ENCODE peak calls at places on chromosomes 11 and 22, in four cellular contexts. C, Z, T and D are unnamed samples.
A peak's percentile ranks its signal among the peaks of the same experiment; 100 is the strongest.

GRCh38 chr11:83285771-83286528 is at the start of gene CCDC90B:
- DNase-seq in C (peak; percentile 95), Z (peak; percentile 96), T (peak; percentile 88), D (peak; percentile 98)

GRCh38 chr11:45615182-45615792 is 50.1 kb downstream of the CHST1 start:
- DNase-seq in C (no peak), Z (no peak), T (peak; percentile 44), D (no peak)

GRCh38 chr11:116169776-116170175 is 603.0 kb downstream of the BUD13 start:
- DNase-seq in C (no peak), Z (no peak), T (no peak), D (no peak)

GRCh38 chr22:22193923-22194322 is 50.7 kb upstream of the VPREB1 start:
- DNase-seq in C (no peak), Z (no peak), T (no peak), D (no peak)

GRCh38 chr11:60924906-60925684 is 835 bp downstream of the TMEM132A start:
- DNase-seq in C (no peak), Z (no peak), T (no peak), D (no peak)

GRCh38 chr11:43632171-43632570 is 48.4 kb upstream of the HSD17B12 start:
- DNase-seq in C (no peak), Z (no peak), T (no peak), D (no peak)

GRCh38 chr11:114080219-114080618 is 20.7 kb downstream of the ZBTB16 start:
- DNase-seq in C (no peak), Z (no peak), T (no peak), D (no peak)

GRCh38 chr22:40021401-40022000 is 26.7 kb downstream of the FAM83F start:
- DNase-seq in C (no peak), Z (no peak), T (no peak), D (no peak)

GRCh38 chr22:20524004-20524481 is 16.6 kb downstream of the MED15 start:
- DNase-seq in C (peak; percentile 85), Z (peak; percentile 68), T (no peak), D (no peak)

GRCh38 chr22:41925783-41926460 is 684 bp downstream of the TNFRSF13C start:
- DNase-seq in C (peak; percentile 45), Z (no peak), T (peak; percentile 95), D (peak; percentile 43)

GRCh38 chr22:43823353-43823908 is 11.3 kb upstream of the EFCAB6 start:
- DNase-seq in C (peak; percentile 61), Z (no peak), T (peak; percentile 50), D (no peak)

GRCh38 chr11:32385998-32386397 is 49.3 kb downstream of the WT1 start:
- DNase-seq in C (peak; percentile 17), Z (no peak), T (no peak), D (peak; percentile 18)

GRCh38 chr11:105054723-105055492 is 9.8 kb upstream of the CARD16 start:
- DNase-seq in C (no peak), Z (no peak), T (no peak), D (no peak)

GRCh38 chr11:12962306-12962705 is 46.8 kb upstream of the RASSF10 start:
- DNase-seq in C (no peak), Z (no peak), T (no peak), D (no peak)

GRCh38 chr22:22681221-22681739 is 36.9 kb downstream of the GGTLC2 start:
- DNase-seq in C (no peak), Z (no peak), T (no peak), D (no peak)

DNA sequence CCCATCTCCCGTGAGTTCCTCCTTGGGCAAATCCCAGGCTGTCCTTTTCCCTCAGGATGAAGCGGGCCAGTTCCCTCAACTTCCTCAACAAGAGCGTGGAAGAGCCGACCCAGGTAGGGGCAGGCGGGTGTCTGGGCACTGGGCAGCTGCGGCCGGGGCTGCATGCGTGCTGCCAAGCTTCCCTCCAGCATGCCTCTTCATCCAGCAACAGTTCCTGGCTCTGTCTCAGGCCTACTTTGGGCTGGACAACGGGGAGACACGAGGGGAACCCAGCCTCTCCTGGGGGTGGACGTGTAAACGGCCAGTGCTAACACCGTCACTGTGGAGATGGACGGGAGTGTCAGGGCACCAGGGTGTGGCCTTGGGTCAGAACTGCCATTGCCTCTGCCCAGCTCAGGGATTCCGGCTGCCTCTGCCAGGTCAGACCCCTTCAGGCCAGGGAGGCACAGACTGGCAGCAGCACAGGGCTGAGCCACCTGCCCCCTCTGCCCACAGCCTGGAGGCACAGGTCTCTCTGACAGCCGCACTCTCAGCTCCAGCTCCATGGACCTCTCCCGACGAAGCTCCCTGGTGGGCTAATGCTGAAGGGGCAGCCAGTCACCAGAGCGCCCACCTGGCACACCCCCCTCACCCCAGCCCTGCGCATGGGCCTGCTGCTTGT is 1.9 kb upstream of the RAB1B start:
- DNase-seq in C (no peak), Z (no peak), T (no peak), D (no peak)
- H3K4me3 ChIP-seq in C (no peak overlapping the region), Z (no peak overlapping the region), T (peak overlapping the region; percentile 64), D (peak overlapping the region; percentile 39)

DNA sequence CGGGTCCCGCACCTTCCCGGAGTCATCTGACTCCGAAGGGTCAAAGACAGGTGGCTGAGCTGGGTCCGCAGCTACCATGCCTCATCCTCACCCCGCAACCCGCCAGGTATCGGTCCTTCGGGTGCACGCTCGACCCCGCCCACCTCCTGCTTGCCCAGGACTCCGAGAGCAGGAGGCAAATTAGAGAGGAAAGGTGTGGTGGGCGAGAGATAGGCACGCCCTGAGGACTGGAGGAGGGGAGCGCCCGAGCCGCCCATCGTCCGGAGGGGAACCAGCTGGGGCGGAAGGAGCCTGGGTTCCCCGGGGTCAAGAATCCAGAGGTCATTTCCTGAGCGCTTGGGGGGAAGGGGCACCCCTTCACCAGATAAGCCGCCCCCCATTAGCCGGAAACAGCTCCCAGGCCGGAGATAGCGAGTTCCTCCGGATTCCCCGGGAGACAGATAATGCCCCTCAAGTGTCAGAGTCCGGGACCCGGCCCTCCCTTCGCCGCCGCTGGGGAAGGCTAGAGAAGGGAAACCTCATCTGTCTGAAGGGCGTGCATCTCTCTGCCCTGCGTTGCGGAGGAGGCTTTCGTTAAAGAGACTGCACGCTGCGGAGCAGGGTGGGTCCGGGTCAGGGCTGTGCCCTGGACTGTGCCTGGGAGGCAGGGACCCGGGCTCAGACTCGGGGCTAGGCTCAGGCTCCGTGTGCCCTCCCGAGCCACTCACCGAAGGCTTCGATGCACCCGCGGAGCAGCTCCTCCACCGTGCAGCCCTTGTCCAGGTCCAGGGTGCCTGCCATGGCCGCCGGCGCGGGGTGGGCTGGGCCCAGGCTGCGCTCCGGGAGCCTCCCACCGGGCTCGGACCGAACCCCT is 1.6 kb downstream of the RASGRP2 start:
- DNase-seq in C (no peak), Z (no peak), T (peak; percentile 81), D (no peak)
- TF ChIP-seq SUZ12 in C (no peak), Z (no peak), T (no peak), D (no peak)

DNA sequence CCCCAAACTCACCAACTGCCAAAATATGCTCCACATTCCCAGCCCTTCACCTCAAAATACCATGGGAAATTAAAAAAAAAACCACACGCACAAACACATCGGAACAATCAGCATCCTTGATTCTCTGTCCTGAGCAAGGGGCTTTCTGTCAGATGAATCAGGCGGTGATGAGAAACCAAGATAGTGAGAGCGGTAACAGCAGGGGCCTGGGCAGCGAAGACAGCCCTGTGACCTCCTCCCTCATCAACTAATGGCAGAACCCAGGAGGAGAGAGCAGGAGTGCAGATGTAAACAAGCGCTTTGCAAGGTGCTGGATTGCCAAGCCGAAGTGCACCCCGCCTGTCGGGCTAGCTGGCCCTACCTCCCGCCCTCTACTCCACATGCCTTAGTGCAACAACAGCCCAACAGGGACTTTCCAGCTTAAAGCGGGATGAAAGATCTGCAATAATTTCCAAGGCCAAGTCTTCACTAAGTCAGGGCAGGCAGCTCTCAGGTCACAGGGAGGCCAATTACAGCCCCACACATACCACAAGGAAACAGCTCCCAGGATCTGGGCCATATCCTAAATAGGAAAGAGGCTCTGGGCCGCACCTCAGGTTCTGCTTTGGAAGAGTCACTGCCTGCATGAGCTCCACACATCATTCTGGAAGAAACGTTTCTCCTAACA is 72.2 kb upstream of the BID start:
- DNase-seq in C (no peak), Z (no peak), T (no peak), D (no peak)
- TF ChIP-seq YY1 in C (no peak), Z (no peak), T (no peak), D (no peak)

GRCh38 chr11:134032031-134032430 is 36.8 kb upstream of the JAM3 start:
- DNase-seq in C (no peak), Z (no peak), T (no peak), D (no peak)
- H3K4me3 ChIP-seq in C (no peak overlapping the region), Z (no peak overlapping the region), T (no peak overlapping the region), D (no peak overlapping the region)

GRCh38 chr11:47327949-47328348 is 24.6 kb downstream of the MYBPC3 start:
- DNase-seq in C (no peak), Z (no peak), T (no peak), D (no peak)

GRCh38 chr11:47324520-47324919 is 28.0 kb downstream of the MYBPC3 start:
- DNase-seq in C (no peak), Z (no peak), T (no peak), D (no peak)

GRCh38 chr11:47326198-47326597 is 26.3 kb downstream of the MYBPC3 start:
- DNase-seq in C (no peak), Z (no peak), T (no peak), D (no peak)

GRCh38 chr11:47327025-47327424 is 25.5 kb downstream of the MYBPC3 start:
- DNase-seq in C (no peak), Z (no peak), T (no peak), D (no peak)

DNA sequence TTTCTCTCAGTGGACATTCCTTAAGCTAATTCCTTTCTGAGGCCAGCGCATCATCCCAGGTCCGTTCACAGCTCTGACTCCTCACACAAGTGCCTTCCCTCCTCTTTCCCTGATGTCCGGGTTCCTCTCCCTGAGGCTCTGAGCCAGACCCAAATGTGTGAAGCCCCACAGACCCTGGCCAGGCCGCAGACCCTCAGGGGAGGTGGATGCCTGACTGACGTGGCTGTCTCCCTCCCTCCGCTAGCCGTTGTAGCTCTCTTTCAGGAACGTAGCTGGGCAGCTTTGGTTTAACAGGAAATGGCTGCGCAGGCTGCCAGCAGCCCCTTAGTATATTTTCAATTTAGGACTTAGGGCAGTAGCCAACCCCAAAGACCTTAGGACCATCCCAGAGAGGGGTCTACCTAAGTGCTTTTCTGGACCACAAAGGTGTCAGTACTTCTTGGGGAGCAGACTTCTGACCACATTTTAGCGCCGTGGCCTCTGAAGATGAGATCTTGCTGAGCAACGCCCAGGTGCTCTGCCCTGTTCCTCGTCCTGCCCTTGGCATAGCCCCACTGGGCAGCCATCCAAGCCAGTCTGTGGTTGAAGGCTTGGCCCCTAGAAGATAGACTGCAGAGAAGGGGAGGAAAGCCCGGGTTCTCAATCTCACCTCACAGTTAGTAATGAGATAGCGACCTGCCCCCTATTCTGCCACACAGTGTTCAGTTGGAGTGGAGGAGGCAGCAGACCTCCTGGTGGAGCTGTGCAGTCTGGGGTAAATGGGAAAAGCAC is 27.0 kb downstream of the MYBPC3 start:
- DNase-seq in C (no peak), Z (no peak), T (no peak), D (no peak)
- TF ChIP-seq SUZ12 in C (no peak), Z (no peak), T (no peak), D (no peak)

GRCh38 chr11:26749927-26750326 is 28.1 kb upstream of the SLC5A12 start:
- DNase-seq in C (no peak), Z (no peak), T (no peak), D (no peak)

GRCh38 chr11:26753738-26754504 is 32.1 kb upstream of the SLC5A12 start:
- DNase-seq in C (peak; percentile 56), Z (no peak), T (no peak), D (peak; percentile 23)
- TF ChIP-seq YY1 in C (no peak), Z (no peak), T (no peak), D (no peak)

DNA sequence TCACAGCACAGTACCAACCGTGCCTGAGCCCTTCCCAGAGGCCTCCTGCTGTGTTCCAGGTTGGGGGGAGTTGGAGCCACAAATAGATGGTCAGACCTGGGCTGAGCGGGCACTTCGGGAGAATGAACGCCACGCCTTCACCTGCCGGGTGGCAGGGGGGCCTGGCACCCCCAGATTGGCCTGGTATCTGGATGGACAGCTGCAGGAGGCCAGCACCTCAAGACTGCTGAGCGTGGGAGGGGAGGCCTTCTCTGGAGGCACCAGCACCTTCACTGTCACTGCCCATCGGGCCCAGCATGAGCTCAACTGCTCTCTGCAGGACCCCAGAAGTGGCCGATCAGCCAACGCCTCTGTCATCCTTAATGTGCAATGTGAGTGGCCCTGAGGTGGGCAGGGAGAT is 1.1 kb downstream of the TMEM25 start:
- DNase-seq in C (no peak), Z (no peak), T (no peak), D (no peak)
- H3K4me3 ChIP-seq in C (peak overlapping the region; percentile 70), Z (no peak overlapping the region), T (peak overlapping the region; percentile 95), D (peak overlapping the region; percentile 83)